ENCODE peak calls at places on chromosomes 2 and 18, in four cellular contexts. One of them, this sample, is unnamed.

GRCh38 chr2:35116151-35116550 is 1239.4 kb upstream of the CRIM1 start:
- DNase-seq in fibroblast of lung: no peak
- DNase-seq in hepatocyte: no peak
- DNase-seq in kidney: no peak
- DNase-seq in this sample: no peak

GRCh38 chr2:206693399-206694137 is 24.6 kb downstream of the DYTN start:
- DNase-seq in fibroblast of lung: peak
- DNase-seq in hepatocyte: peak
- DNase-seq in kidney: no peak
- DNase-seq in this sample: peak

GRCh38 chr2:45024600-45025291 is 15.5 kb upstream of the SIX2 start:
- DNase-seq in fibroblast of lung: peak
- DNase-seq in hepatocyte: peak
- DNase-seq in kidney: no peak
- DNase-seq in this sample: no peak

GRCh38 chr2:156192468-156192867 is 140.1 kb downstream of the NR4A2 start:
- DNase-seq in fibroblast of lung: no peak
- DNase-seq in hepatocyte: no peak
- DNase-seq in kidney: no peak
- DNase-seq in this sample: no peak

GRCh38 chr2:201644001-201644400 is 698 bp upstream of the TMEM237 start:
- DNase-seq in fibroblast of lung: peak
- DNase-seq in hepatocyte: no peak
- DNase-seq in kidney: no peak
- DNase-seq in this sample: no peak

GRCh38 chr2:16034151-16034974 is 94.0 kb downstream of the MYCN start:
- DNase-seq in fibroblast of lung: no peak
- DNase-seq in hepatocyte: no peak
- DNase-seq in kidney: no peak
- DNase-seq in this sample: peak

GRCh38 chr18:9855686-9856085 is 30.1 kb upstream of the TXNDC2 start:
- DNase-seq in fibroblast of lung: peak
- DNase-seq in hepatocyte: no peak
- DNase-seq in kidney: no peak
- DNase-seq in this sample: no peak

GRCh38 chr2:171550613-171551012 is 28.3 kb downstream of the CYBRD1 start:
- DNase-seq in fibroblast of lung: peak
- DNase-seq in hepatocyte: no peak
- DNase-seq in kidney: no peak
- DNase-seq in this sample: no peak

GRCh38 chr2:177212895-177213856 is 582 bp downstream of the HNRNPA3 start:
- DNase-seq in fibroblast of lung: peak
- DNase-seq in hepatocyte: peak
- DNase-seq in kidney: peak
- DNase-seq in this sample: peak

GRCh38 chr2:227455200-227455599 is 16.8 kb upstream of the AGFG1 start:
- DNase-seq in fibroblast of lung: peak
- DNase-seq in hepatocyte: no peak
- DNase-seq in kidney: no peak
- DNase-seq in this sample: no peak

GRCh38 chr2:20583425-20583881 is 67.4 kb downstream of the HS1BP3 start:
- DNase-seq in fibroblast of lung: no peak
- DNase-seq in hepatocyte: no peak
- DNase-seq in kidney: peak
- DNase-seq in this sample: no peak

GRCh38 chr2:159202568-159203071 is 83.9 kb downstream of the WDSUB1 start:
- DNase-seq in fibroblast of lung: peak
- DNase-seq in hepatocyte: peak
- DNase-seq in kidney: no peak
- DNase-seq in this sample: no peak

GRCh38 chr2:152627010-152627957 is 90.0 kb downstream of the PRPF40A start:
- DNase-seq in fibroblast of lung: peak
- DNase-seq in hepatocyte: no peak
- DNase-seq in kidney: no peak
- DNase-seq in this sample: peak

GRCh38 chr2:170396799-170397459 is 219.0 kb downstream of the MYO3B start:
- DNase-seq in fibroblast of lung: no peak
- DNase-seq in hepatocyte: peak
- DNase-seq in kidney: no peak
- DNase-seq in this sample: peak

GRCh38 chr2:171159326-171160118 is 1.2 kb downstream of the TLK1 start:
- DNase-seq in fibroblast of lung: peak
- DNase-seq in hepatocyte: peak
- DNase-seq in kidney: peak
- DNase-seq in this sample: peak

GRCh38 chr2:60463249-60463648 is 90.2 kb downstream of the BCL11A start:
- DNase-seq in fibroblast of lung: peak
- DNase-seq in hepatocyte: peak
- DNase-seq in kidney: no peak
- DNase-seq in this sample: no peak

GRCh38 chr18:30142870-30143269 is 899.7 kb downstream of the DSC3 start:
- DNase-seq in fibroblast of lung: no peak
- DNase-seq in hepatocyte: no peak
- DNase-seq in kidney: no peak
- DNase-seq in this sample: no peak

GRCh38 chr2:230690439-230690838 is 22.2 kb upstream of the CAB39 start:
- DNase-seq in fibroblast of lung: peak
- DNase-seq in hepatocyte: no peak
- DNase-seq in kidney: peak
- DNase-seq in this sample: no peak

GRCh38 chr18:49094136-49094535 is 143.4 kb upstream of the SMAD7 start:
- DNase-seq in fibroblast of lung: peak
- DNase-seq in hepatocyte: peak
- DNase-seq in kidney: no peak
- DNase-seq in this sample: no peak

GRCh38 chr2:225100856-225101294 is 58.6 kb upstream of the DOCK10 start:
- DNase-seq in fibroblast of lung: peak
- DNase-seq in hepatocyte: peak
- DNase-seq in kidney: no peak
- DNase-seq in this sample: no peak

GRCh38 chr2:220786216-220786615 is 785.9 kb downstream of the EPHA4 start:
- DNase-seq in fibroblast of lung: no peak
- DNase-seq in hepatocyte: no peak
- DNase-seq in kidney: no peak
- DNase-seq in this sample: no peak

GRCh38 chr2:99940963-99941362 is 201.4 kb downstream of the AFF3 start:
- DNase-seq in fibroblast of lung: peak
- DNase-seq in hepatocyte: no peak
- DNase-seq in kidney: no peak
- DNase-seq in this sample: no peak

GRCh38 chr2:59585657-59586056 is 967.8 kb downstream of the BCL11A start:
- DNase-seq in fibroblast of lung: no peak
- DNase-seq in hepatocyte: peak
- DNase-seq in kidney: no peak
- DNase-seq in this sample: peak

GRCh38 chr2:3581367-3582262 is 6.6 kb downstream of the RPS7 start:
- DNase-seq in fibroblast of lung: no peak
- DNase-seq in hepatocyte: no peak
- DNase-seq in kidney: no peak
- DNase-seq in this sample: peak

GRCh38 chr2:119463136-119463535 is 31.5 kb downstream of the TMEM37 start:
- DNase-seq in fibroblast of lung: peak
- DNase-seq in hepatocyte: no peak
- DNase-seq in kidney: no peak
- DNase-seq in this sample: no peak

GRCh38 chr2:102181919-102182635 is 4.7 kb upstream of the IL1RL2 start:
- DNase-seq in fibroblast of lung: no peak
- DNase-seq in hepatocyte: peak
- DNase-seq in kidney: no peak
- DNase-seq in this sample: no peak

GRCh38 chr18:73696171-73696570 is 451.5 kb downstream of the FBXO15 start:
- DNase-seq in fibroblast of lung: no peak
- DNase-seq in hepatocyte: no peak
- DNase-seq in kidney: no peak
- DNase-seq in this sample: no peak

GRCh38 chr18:11950824-11951223 is 30.5 kb upstream of the IMPA2 start:
- DNase-seq in fibroblast of lung: no peak
- DNase-seq in hepatocyte: no peak
- DNase-seq in kidney: no peak
- DNase-seq in this sample: no peak

GRCh38 chr2:185074156-185074555 is 475.8 kb downstream of the ZNF804A start:
- DNase-seq in fibroblast of lung: no peak
- DNase-seq in hepatocyte: no peak
- DNase-seq in kidney: no peak
- DNase-seq in this sample: no peak

GRCh38 chr2:43942001-43942400 is 53.8 kb downstream of the LRPPRC start:
- DNase-seq in fibroblast of lung: no peak
- DNase-seq in hepatocyte: no peak
- DNase-seq in kidney: no peak
- DNase-seq in this sample: no peak

DNA sequence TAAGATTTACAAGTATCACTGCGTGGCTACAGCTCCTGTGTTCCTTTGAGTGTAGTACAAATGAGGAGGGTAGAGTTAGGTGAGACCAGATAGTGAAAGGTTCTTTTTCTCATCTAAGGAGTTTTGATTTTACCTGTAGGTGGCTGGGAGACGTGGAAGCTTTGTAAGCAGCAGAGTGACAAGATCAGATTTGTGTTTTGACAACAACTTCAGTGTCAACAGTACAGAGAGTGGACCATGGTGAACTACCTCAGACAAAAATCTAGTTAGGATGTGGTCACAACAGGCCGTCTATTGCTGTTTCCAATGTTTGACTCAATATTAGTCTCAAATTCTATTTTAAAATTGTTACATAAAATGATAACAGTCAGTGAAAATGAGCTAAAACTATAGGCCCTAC is 20.3 kb upstream of the UGP2 start:
- DNase-seq in fibroblast of lung: no peak
- DNase-seq in hepatocyte: no peak
- DNase-seq in kidney: no peak
- DNase-seq in this sample: no peak
- H3K27ac ChIP-seq in fibroblast of lung: no peak
- H3K27ac ChIP-seq in hepatocyte: peak
- H3K27ac ChIP-seq in kidney: no peak
- H3K27ac ChIP-seq in this sample: no peak

GRCh38 chr18:77103181-77103875 is 29.3 kb downstream of the MBP start:
- DNase-seq in fibroblast of lung: peak
- DNase-seq in hepatocyte: no peak
- DNase-seq in kidney: peak
- DNase-seq in this sample: no peak

GRCh38 chr18:77100751-77101355 is 31.7 kb downstream of the MBP start:
- DNase-seq in fibroblast of lung: peak
- DNase-seq in hepatocyte: no peak
- DNase-seq in kidney: no peak
- DNase-seq in this sample: no peak

GRCh38 chr18:77102246-77103040 is 30.1 kb downstream of the MBP start:
- DNase-seq in fibroblast of lung: peak
- DNase-seq in hepatocyte: no peak
- DNase-seq in kidney: no peak
- DNase-seq in this sample: peak

GRCh38 chr18:77099501-77100370 is 32.8 kb downstream of the MBP start:
- DNase-seq in fibroblast of lung: no peak
- DNase-seq in hepatocyte: no peak
- DNase-seq in kidney: no peak
- DNase-seq in this sample: no peak

GRCh38 chr18:77101410-77102245 is 31.0 kb downstream of the MBP start:
- DNase-seq in fibroblast of lung: peak
- DNase-seq in hepatocyte: peak
- DNase-seq in kidney: peak
- DNase-seq in this sample: peak
- H3K27ac ChIP-seq in fibroblast of lung: peak
- H3K27ac ChIP-seq in hepatocyte: peak
- H3K27ac ChIP-seq in kidney: peak
- H3K27ac ChIP-seq in this sample: peak

GRCh38 chr2:218326315-218326714 is 30.3 kb upstream of the CATIP start:
- DNase-seq in fibroblast of lung: no peak
- DNase-seq in hepatocyte: no peak
- DNase-seq in kidney: no peak
- DNase-seq in this sample: no peak

GRCh38 chr2:218328294-218328693 is 28.4 kb upstream of the CATIP start:
- DNase-seq in fibroblast of lung: no peak
- DNase-seq in hepatocyte: no peak
- DNase-seq in kidney: no peak
- DNase-seq in this sample: no peak

GRCh38 chr2:218329826-218330651 is 26.6 kb upstream of the CATIP start:
- DNase-seq in fibroblast of lung: no peak
- DNase-seq in hepatocyte: no peak
- DNase-seq in kidney: no peak
- DNase-seq in this sample: no peak

GRCh38 chr2:218327451-218327850 is 29.2 kb upstream of the CATIP start:
- DNase-seq in fibroblast of lung: no peak
- DNase-seq in hepatocyte: no peak
- DNase-seq in kidney: no peak
- DNase-seq in this sample: no peak

DNA sequence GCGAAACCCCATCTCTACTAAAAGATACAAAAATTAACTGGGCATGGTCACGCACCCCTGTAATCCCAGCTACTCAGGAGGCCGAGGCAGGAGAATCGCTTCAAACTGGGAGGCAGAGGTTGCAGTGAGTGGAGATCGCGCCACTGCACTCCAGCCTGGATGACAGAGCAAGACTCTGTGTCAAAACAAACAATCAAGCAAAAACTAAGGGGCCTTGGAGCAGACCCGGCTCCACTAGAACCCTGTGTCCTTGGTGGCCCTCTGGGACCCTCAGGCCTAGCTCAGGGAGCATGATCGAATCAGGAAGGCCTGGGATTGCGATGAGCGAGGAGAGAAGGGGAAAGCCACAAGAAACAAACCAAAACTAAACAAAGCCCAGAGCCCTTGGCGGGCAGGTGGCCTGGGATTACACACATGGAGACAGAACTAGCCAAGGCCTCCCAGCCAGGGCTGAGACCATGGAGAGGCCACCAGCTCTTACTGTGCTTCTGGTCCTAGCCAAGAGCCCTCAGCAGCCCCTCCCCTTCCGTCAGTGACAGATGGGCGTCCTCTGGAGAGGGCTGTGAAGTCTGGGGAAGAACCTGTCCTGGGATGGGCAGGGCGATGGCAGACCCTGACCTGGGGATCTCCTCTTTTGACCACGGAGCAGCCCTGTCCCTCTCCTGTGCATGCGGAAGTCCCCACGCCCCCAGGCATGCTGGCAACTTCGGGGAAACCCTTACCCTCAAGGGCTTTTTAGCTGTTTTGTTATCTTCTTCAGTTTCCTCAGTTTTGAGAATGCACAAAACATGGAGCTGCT is 27.4 kb upstream of the CATIP start:
- DNase-seq in fibroblast of lung: no peak
- DNase-seq in hepatocyte: no peak
- DNase-seq in kidney: no peak
- DNase-seq in this sample: no peak
- H3K27ac ChIP-seq in fibroblast of lung: no peak
- H3K27ac ChIP-seq in hepatocyte: peak
- H3K27ac ChIP-seq in kidney: no peak
- H3K27ac ChIP-seq in this sample: no peak

GRCh38 chr2:232014681-232015080 is 53.2 kb downstream of the DIS3L2 start:
- DNase-seq in fibroblast of lung: no peak
- DNase-seq in hepatocyte: no peak
- DNase-seq in kidney: no peak
- DNase-seq in this sample: no peak

GRCh38 chr2:232008907-232009638 is 47.6 kb downstream of the DIS3L2 start:
- DNase-seq in fibroblast of lung: peak
- DNase-seq in hepatocyte: no peak
- DNase-seq in kidney: no peak
- DNase-seq in this sample: no peak

GRCh38 chr2:232018191-232018590 is 56.7 kb downstream of the DIS3L2 start:
- DNase-seq in fibroblast of lung: no peak
- DNase-seq in hepatocyte: no peak
- DNase-seq in kidney: no peak
- DNase-seq in this sample: no peak

GRCh38 chr2:232009639-232010274 is 48.2 kb downstream of the DIS3L2 start:
- DNase-seq in fibroblast of lung: peak
- DNase-seq in hepatocyte: no peak
- DNase-seq in kidney: no peak
- DNase-seq in this sample: no peak

GRCh38 chr2:232013701-232014353 is 52.3 kb downstream of the DIS3L2 start:
- DNase-seq in fibroblast of lung: peak
- DNase-seq in hepatocyte: peak
- DNase-seq in kidney: no peak
- DNase-seq in this sample: no peak
- H3K27ac ChIP-seq in fibroblast of lung: no peak
- H3K27ac ChIP-seq in hepatocyte: no peak
- H3K27ac ChIP-seq in kidney: no peak
- H3K27ac ChIP-seq in this sample: no peak

This sample was measured in small intestine.